ENCODE peak calls at places on chromosomes 12 and 14, in five cellular contexts. One of them, this sample, is unnamed. For H3K36me3, the result is how much of the 10 kb centered on the place peaks cover.

GRCh38 chr12:104769207-104769606 is 188.9 kb downstream of the SLC41A2 start:
- DNase-seq in keratinocyte: no peak
- DNase-seq in left lung: no peak
- DNase-seq in PC-3: no peak
- DNase-seq in tibial artery: no peak
- DNase-seq in this sample: no peak

GRCh38 chr14:35387713-35388579 is 16.6 kb downstream of the NFKBIA start:
- DNase-seq in keratinocyte: no peak
- DNase-seq in left lung: no peak
- DNase-seq in PC-3: no peak
- DNase-seq in tibial artery: no peak
- DNase-seq in this sample: no peak

GRCh38 chr12:65331456-65331855 is 53.0 kb downstream of the MSRB3 start:
- DNase-seq in keratinocyte: no peak
- DNase-seq in left lung: no peak
- DNase-seq in PC-3: no peak
- DNase-seq in tibial artery: no peak
- DNase-seq in this sample: no peak

GRCh38 chr12:131041216-131041967 is 87.7 kb downstream of the ADGRD1 start:
- DNase-seq in keratinocyte: no peak
- DNase-seq in left lung: peak
- DNase-seq in PC-3: no peak
- DNase-seq in tibial artery: no peak
- DNase-seq in this sample: no peak

GRCh38 chr12:55955800-55956508 is 9.9 kb downstream of the PMEL start:
- DNase-seq in keratinocyte: no peak
- DNase-seq in left lung: no peak
- DNase-seq in PC-3: peak
- DNase-seq in tibial artery: no peak
- DNase-seq in this sample: no peak

GRCh38 chr14:103908580-103908979 is 19.7 kb upstream of the TDRD9 start:
- DNase-seq in keratinocyte: no peak
- DNase-seq in left lung: no peak
- DNase-seq in PC-3: no peak
- DNase-seq in tibial artery: no peak
- DNase-seq in this sample: no peak

GRCh38 chr14:61531741-61532505 is 163.4 kb upstream of the HIF1A start:
- DNase-seq in keratinocyte: no peak
- DNase-seq in left lung: no peak
- DNase-seq in PC-3: peak
- DNase-seq in tibial artery: no peak
- DNase-seq in this sample: no peak

GRCh38 chr12:77814361-77814760 is 16.3 kb upstream of the NAV3 start:
- DNase-seq in keratinocyte: no peak
- DNase-seq in left lung: no peak
- DNase-seq in PC-3: no peak
- DNase-seq in tibial artery: no peak
- DNase-seq in this sample: no peak

GRCh38 chr12:118880745-118881144 is 100.6 kb upstream of the SRRM4 start:
- DNase-seq in keratinocyte: no peak
- DNase-seq in left lung: no peak
- DNase-seq in PC-3: no peak
- DNase-seq in tibial artery: no peak
- DNase-seq in this sample: no peak

GRCh38 chr14:24690492-24690891 is 56.5 kb upstream of the GZMB start:
- DNase-seq in keratinocyte: no peak
- DNase-seq in left lung: no peak
- DNase-seq in PC-3: no peak
- DNase-seq in tibial artery: no peak
- DNase-seq in this sample: no peak

GRCh38 chr12:124756730-124757129 is 106.9 kb downstream of the SCARB1 start:
- DNase-seq in keratinocyte: no peak
- DNase-seq in left lung: no peak
- DNase-seq in PC-3: no peak
- DNase-seq in tibial artery: no peak
- DNase-seq in this sample: no peak

GRCh38 chr12:125888921-125889320 is 823.7 kb downstream of the AACS start:
- DNase-seq in keratinocyte: no peak
- DNase-seq in left lung: no peak
- DNase-seq in PC-3: no peak
- DNase-seq in tibial artery: no peak
- DNase-seq in this sample: no peak

GRCh38 chr14:42806909-42807315 is 1200.2 kb downstream of the LRFN5 start:
- DNase-seq in keratinocyte: no peak
- DNase-seq in left lung: no peak
- DNase-seq in PC-3: peak
- DNase-seq in tibial artery: no peak
- DNase-seq in this sample: no peak

GRCh38 chr14:85958069-85958468 is 428.1 kb downstream of the FLRT2 start:
- DNase-seq in keratinocyte: no peak
- DNase-seq in left lung: no peak
- DNase-seq in PC-3: no peak
- DNase-seq in tibial artery: no peak
- DNase-seq in this sample: no peak

GRCh38 chr12:118357327-118358007 is 15.2 kb downstream of the TAOK3 start:
- DNase-seq in keratinocyte: no peak
- DNase-seq in left lung: no peak
- DNase-seq in PC-3: peak
- DNase-seq in tibial artery: peak
- DNase-seq in this sample: no peak

GRCh38 chr12:41151789-41152188 is 36.3 kb upstream of the PDZRN4 start:
- DNase-seq in keratinocyte: peak
- DNase-seq in left lung: no peak
- DNase-seq in PC-3: peak
- DNase-seq in tibial artery: no peak
- DNase-seq in this sample: no peak

GRCh38 chr12:95554532-95555071 is 3.3 kb upstream of the USP44 start:
- DNase-seq in keratinocyte: no peak
- DNase-seq in left lung: no peak
- DNase-seq in PC-3: peak
- DNase-seq in tibial artery: no peak
- DNase-seq in this sample: no peak

GRCh38 chr14:51304956-51305355 is 64.9 kb downstream of the TMX1 start:
- DNase-seq in keratinocyte: peak
- DNase-seq in left lung: no peak
- DNase-seq in PC-3: peak
- DNase-seq in tibial artery: no peak
- DNase-seq in this sample: peak

GRCh38 chr12:18320036-18320617 is 58.8 kb downstream of the PIK3C2G start:
- DNase-seq in keratinocyte: peak
- DNase-seq in left lung: no peak
- DNase-seq in PC-3: peak
- DNase-seq in tibial artery: no peak
- DNase-seq in this sample: no peak

GRCh38 chr12:51884676-51885229 is 3.1 kb upstream of the ANKRD33 start:
- DNase-seq in keratinocyte: peak
- DNase-seq in left lung: no peak
- DNase-seq in PC-3: peak
- DNase-seq in tibial artery: no peak
- DNase-seq in this sample: no peak

GRCh38 chr14:61461808-61462275 is 140.5 kb downstream of the PRKCH start:
- DNase-seq in keratinocyte: no peak
- DNase-seq in left lung: no peak
- DNase-seq in PC-3: peak
- DNase-seq in tibial artery: no peak
- DNase-seq in this sample: no peak

GRCh38 chr14:103312006-103312635 is 21.9 kb upstream of the EIF5 start:
- DNase-seq in keratinocyte: no peak
- DNase-seq in left lung: peak
- DNase-seq in PC-3: no peak
- DNase-seq in tibial artery: no peak
- DNase-seq in this sample: no peak

GRCh38 chr14:64417042-64417770 is 29.1 kb downstream of the MTHFD1 start:
- DNase-seq in keratinocyte: no peak
- DNase-seq in left lung: no peak
- DNase-seq in PC-3: peak
- DNase-seq in tibial artery: no peak
- DNase-seq in this sample: no peak

GRCh38 chr12:569803-570236 is 93.4 kb downstream of the NINJ2 start:
- DNase-seq in keratinocyte: no peak
- DNase-seq in left lung: peak
- DNase-seq in PC-3: peak
- DNase-seq in tibial artery: peak
- DNase-seq in this sample: no peak

GRCh38 chr12:92952394-92952793 is 23.3 kb upstream of the EEA1 start:
- DNase-seq in keratinocyte: no peak
- DNase-seq in left lung: no peak
- DNase-seq in PC-3: no peak
- DNase-seq in tibial artery: no peak
- DNase-seq in this sample: no peak

DNA sequence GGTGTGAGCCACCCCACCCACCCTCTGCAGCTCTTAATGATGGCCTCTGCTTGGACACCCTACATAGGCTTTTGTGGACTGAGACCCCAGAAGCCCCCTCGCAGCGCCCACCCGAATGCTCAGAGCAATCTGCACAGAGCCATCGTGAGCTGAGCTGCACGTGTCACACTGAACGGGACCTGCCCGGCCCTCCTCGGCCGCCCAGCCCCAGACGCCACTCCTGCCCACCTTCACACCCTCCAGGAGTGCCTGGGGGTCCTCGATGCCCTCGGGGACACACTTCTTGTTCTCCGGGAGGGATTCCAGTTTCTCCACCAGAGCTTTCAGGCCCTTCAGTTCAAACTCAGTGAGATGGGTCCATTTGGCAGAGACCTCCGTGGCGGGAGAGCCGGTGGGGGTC is 71.5 kb downstream of the KDM2B start:
- DNase-seq in keratinocyte: no peak
- DNase-seq in left lung: no peak
- DNase-seq in PC-3: no peak
- DNase-seq in tibial artery: no peak
- DNase-seq in this sample: no peak
- H3K36me3 ChIP-seq in keratinocyte: under half
- H3K36me3 ChIP-seq in left lung: under half
- H3K36me3 ChIP-seq in PC-3: under half
- H3K36me3 ChIP-seq in tibial artery: under half
- H3K36me3 ChIP-seq in this sample: under half

GRCh38 chr14:20682127-20682434 is 2.3 kb upstream of the RNASE4 start:
- DNase-seq in keratinocyte: no peak
- DNase-seq in left lung: peak
- DNase-seq in PC-3: no peak
- DNase-seq in tibial artery: no peak
- DNase-seq in this sample: no peak
- TF ChIP-seq CTCF in keratinocyte: no peak
- TF ChIP-seq CTCF in left lung: no peak
- TF ChIP-seq CTCF in PC-3: peak
- TF ChIP-seq CTCF in tibial artery: no peak
- TF ChIP-seq CTCF in this sample: no peak

GRCh38 chr12:121239335-121239678 is 29.4 kb downstream of the P2RX4 start:
- DNase-seq in keratinocyte: no peak
- DNase-seq in left lung: no peak
- DNase-seq in PC-3: no peak
- DNase-seq in tibial artery: no peak
- DNase-seq in this sample: no peak
- H3K4me3 ChIP-seq in keratinocyte: no peak
- H3K4me3 ChIP-seq in left lung: no peak
- H3K4me3 ChIP-seq in PC-3: no peak
- H3K4me3 ChIP-seq in tibial artery: no peak
- H3K4me3 ChIP-seq in this sample: no peak

DNA sequence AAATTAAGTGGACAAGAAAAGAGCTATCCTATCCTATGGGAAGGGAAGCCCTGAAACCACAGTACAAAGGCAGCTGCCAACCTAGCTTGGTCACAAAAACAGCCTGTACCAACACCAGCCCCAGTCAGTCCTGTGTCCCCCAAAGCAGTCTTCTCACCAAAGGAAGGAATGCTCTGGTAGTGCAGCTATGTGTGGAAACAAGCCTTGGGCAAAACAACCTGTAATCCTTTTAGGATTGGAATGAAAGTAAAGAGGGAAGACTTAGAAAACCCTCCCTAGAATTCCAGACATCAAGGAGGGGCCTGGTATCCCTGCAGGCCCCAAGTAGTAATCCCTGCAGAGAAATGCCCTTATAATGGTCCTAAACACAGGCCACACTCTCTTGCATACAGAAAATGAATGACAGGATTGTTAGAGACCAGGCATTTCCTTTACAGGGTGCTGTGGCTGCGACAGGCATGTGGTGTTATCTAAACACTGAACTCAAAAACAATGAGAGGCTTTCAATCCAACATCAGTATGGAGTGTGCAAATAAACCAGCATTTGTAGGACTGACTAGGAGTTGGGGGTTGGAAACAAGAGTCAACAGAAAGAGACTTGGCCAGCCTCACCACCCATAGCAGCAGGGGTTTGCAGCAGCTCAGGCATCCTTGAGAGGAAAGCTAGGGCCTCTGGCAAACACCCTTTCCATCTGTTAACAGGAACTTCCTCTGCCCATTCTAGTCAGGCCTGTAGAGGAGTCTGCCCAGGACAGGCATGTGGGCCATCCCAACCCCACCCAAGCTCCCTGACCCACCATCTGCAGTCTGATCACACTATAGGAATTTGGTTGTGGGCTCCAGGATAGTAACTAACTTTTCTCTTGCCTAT is 59.1 kb downstream of the DCAF5 start:
- DNase-seq in keratinocyte: no peak
- DNase-seq in left lung: no peak
- DNase-seq in PC-3: peak
- DNase-seq in tibial artery: no peak
- DNase-seq in this sample: no peak
- H3K36me3 ChIP-seq in keratinocyte: under half
- H3K36me3 ChIP-seq in left lung: under half
- H3K36me3 ChIP-seq in PC-3: under half
- H3K36me3 ChIP-seq in tibial artery: under half
- H3K36me3 ChIP-seq in this sample: under half

DNA sequence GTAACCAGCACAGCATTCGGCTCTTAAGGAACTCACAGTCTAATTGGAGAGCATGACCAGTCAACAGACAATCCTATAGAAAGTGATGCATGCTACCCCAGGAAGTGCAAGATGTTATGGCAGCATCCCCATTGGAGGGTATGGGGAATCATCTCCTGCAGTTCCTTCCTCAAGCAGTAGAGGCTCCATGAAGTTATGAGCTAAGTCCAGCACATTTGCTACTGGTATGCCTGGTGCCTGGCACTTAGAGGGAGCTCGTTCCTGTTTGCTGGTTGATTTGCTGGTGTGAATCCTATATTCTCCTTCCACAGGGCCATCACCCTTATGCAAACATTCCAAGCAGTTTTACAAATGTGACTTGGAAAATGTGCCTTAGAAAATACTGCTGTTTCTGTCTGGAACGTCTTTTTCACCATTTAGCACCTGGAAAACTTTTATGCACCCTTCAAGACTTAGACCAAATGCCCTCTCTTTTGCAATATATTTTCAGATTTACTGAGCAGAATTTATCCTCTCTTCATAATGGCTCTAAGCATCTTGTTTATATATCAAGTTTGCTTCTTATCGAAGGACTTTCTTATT is 136.1 kb upstream of the WSCD2 start:
- DNase-seq in keratinocyte: peak
- DNase-seq in left lung: no peak
- DNase-seq in PC-3: peak
- DNase-seq in tibial artery: no peak
- DNase-seq in this sample: no peak
- TF ChIP-seq CTCF in keratinocyte: peak
- TF ChIP-seq CTCF in left lung: peak
- TF ChIP-seq CTCF in PC-3: peak
- TF ChIP-seq CTCF in tibial artery: peak
- TF ChIP-seq CTCF in this sample: peak

This sample was measured in BJ.